ENCODE peak calls at places on chromosomes 1 and 21, in four cellular contexts. One of them, this sample, is unnamed.

GRCh38 chr1:15939181-15940109 is 36.5 kb downstream of the ZBTB17 start:
- DNase-seq in M059J: peak
- DNase-seq in COLO829: no peak
- DNase-seq in NCI-H1092 treated with DMSO at 0.1 percent for 48 hours: no peak
- DNase-seq in this sample: no peak

GRCh38 chr1:217660353-217661062 is 29.4 kb downstream of the SPATA17 start:
- DNase-seq in M059J: peak
- DNase-seq in COLO829: peak
- DNase-seq in NCI-H1092 treated with DMSO at 0.1 percent for 48 hours: peak
- DNase-seq in this sample: no peak

GRCh38 chr21:18265955-18266354 is 21.3 kb downstream of the CHODL start:
- DNase-seq in M059J: no peak
- DNase-seq in NCI-H1092 treated with DMSO at 0.1 percent for 48 hours: no peak
- DNase-seq in COLO829: no peak
- DNase-seq in this sample: no peak

GRCh38 chr21:31530918-31531705 is 128.4 kb upstream of the SOD1 start:
- DNase-seq in M059J: no peak
- DNase-seq in COLO829: no peak
- DNase-seq in NCI-H1092 treated with DMSO at 0.1 percent for 48 hours: peak
- DNase-seq in this sample: peak

GRCh38 chr1:217911908-217912307 is 280.8 kb downstream of the SPATA17 start:
- DNase-seq in M059J: no peak
- DNase-seq in COLO829: peak
- DNase-seq in NCI-H1092 treated with DMSO at 0.1 percent for 48 hours: no peak
- DNase-seq in this sample: peak

GRCh38 chr1:54803761-54804470 is 2.8 kb upstream of the TTC22 start:
- DNase-seq in COLO829: no peak
- DNase-seq in M059J: peak
- DNase-seq in NCI-H1092 treated with DMSO at 0.1 percent for 48 hours: no peak
- DNase-seq in this sample: no peak

GRCh38 chr21:41147096-41147978 is 20.6 kb upstream of the BACE2 start:
- DNase-seq in NCI-H1092 treated with DMSO at 0.1 percent for 48 hours: peak
- DNase-seq in COLO829: no peak
- DNase-seq in M059J: no peak
- DNase-seq in this sample: peak

GRCh38 chr1:235100124-235100801 is 28.4 kb downstream of the TOMM20 start:
- DNase-seq in COLO829: no peak
- DNase-seq in M059J: no peak
- DNase-seq in NCI-H1092 treated with DMSO at 0.1 percent for 48 hours: peak
- DNase-seq in this sample: peak

GRCh38 chr1:165828103-165828558 is 717 bp downstream of the UCK2 start:
- DNase-seq in NCI-H1092 treated with DMSO at 0.1 percent for 48 hours: peak
- DNase-seq in COLO829: peak
- DNase-seq in M059J: peak
- DNase-seq in this sample: peak

GRCh38 chr1:182515556-182515955 is 65.6 kb downstream of the RGSL1 start:
- DNase-seq in NCI-H1092 treated with DMSO at 0.1 percent for 48 hours: no peak
- DNase-seq in COLO829: no peak
- DNase-seq in M059J: no peak
- DNase-seq in this sample: no peak

GRCh38 chr21:41578083-41578482 is 70.1 kb upstream of the TMPRSS2 start:
- DNase-seq in COLO829: no peak
- DNase-seq in M059J: no peak
- DNase-seq in NCI-H1092 treated with DMSO at 0.1 percent for 48 hours: no peak
- DNase-seq in this sample: no peak

GRCh38 chr1:239898067-239898730 is 193.5 kb upstream of the FMN2 start:
- DNase-seq in COLO829: peak
- DNase-seq in NCI-H1092 treated with DMSO at 0.1 percent for 48 hours: peak
- DNase-seq in M059J: peak
- DNase-seq in this sample: peak

GRCh38 chr1:7420706-7421105 is 350.4 kb upstream of the VAMP3 start:
- DNase-seq in COLO829: no peak
- DNase-seq in M059J: peak
- DNase-seq in NCI-H1092 treated with DMSO at 0.1 percent for 48 hours: no peak
- DNase-seq in this sample: no peak

GRCh38 chr1:243763806-243764205 is 86.2 kb downstream of the AKT3 start:
- DNase-seq in NCI-H1092 treated with DMSO at 0.1 percent for 48 hours: no peak
- DNase-seq in COLO829: no peak
- DNase-seq in M059J: no peak
- DNase-seq in this sample: no peak

GRCh38 chr1:183901748-183902341 is 96.9 kb downstream of the RGL1 start:
- DNase-seq in NCI-H1092 treated with DMSO at 0.1 percent for 48 hours: no peak
- DNase-seq in COLO829: no peak
- DNase-seq in M059J: no peak
- DNase-seq in this sample: no peak

GRCh38 chr1:213176341-213176740 is 125.3 kb downstream of the RPS6KC1 start:
- DNase-seq in NCI-H1092 treated with DMSO at 0.1 percent for 48 hours: no peak
- DNase-seq in COLO829: peak
- DNase-seq in M059J: no peak
- DNase-seq in this sample: peak

This sample was measured in NCI-H2081.